ENCODE peak calls at places on chromosomes 13 and 19, in eight cellular contexts. One of them, this sample, is unnamed.

GRCh38 chr19:17281391-17282304 is at the start of gene ANKLE1:
- DNase-seq in activated CD8-positive, alpha-beta memory T cell treated with anti-CD3 and anti-CD28 coated beads for 1 hour: no peak
- DNase-seq in non-pigmented ciliary epithelial cell: no peak
- DNase-seq in NCI-H2107: no peak
- DNase-seq in vagina: no peak
- DNase-seq in foreskin melanocyte: no peak
- DNase-seq in stomach: peak
- DNase-seq in progenitor cell of endocrine pancreas: no peak
- DNase-seq in this sample: peak

GRCh38 chr19:15337202-15337601 is 4.9 kb upstream of the BRD4 start:
- DNase-seq in non-pigmented ciliary epithelial cell: no peak
- DNase-seq in stomach: no peak
- DNase-seq in vagina: no peak
- DNase-seq in activated CD8-positive, alpha-beta memory T cell treated with anti-CD3 and anti-CD28 coated beads for 1 hour: no peak
- DNase-seq in foreskin melanocyte: no peak
- DNase-seq in progenitor cell of endocrine pancreas: no peak
- DNase-seq in NCI-H2107: no peak
- DNase-seq in this sample: no peak

GRCh38 chr13:102597029-102598015 is 536 bp downstream of the TPP2 start:
- DNase-seq in NCI-H2107: no peak
- DNase-seq in non-pigmented ciliary epithelial cell: no peak
- DNase-seq in activated CD8-positive, alpha-beta memory T cell treated with anti-CD3 and anti-CD28 coated beads for 1 hour: no peak
- DNase-seq in foreskin melanocyte: peak
- DNase-seq in vagina: no peak
- DNase-seq in progenitor cell of endocrine pancreas: peak
- DNase-seq in stomach: no peak
- DNase-seq in this sample: peak

GRCh38 chr19:6222884-6223283 is 56.9 kb downstream of the MLLT1 start:
- DNase-seq in activated CD8-positive, alpha-beta memory T cell treated with anti-CD3 and anti-CD28 coated beads for 1 hour: no peak
- DNase-seq in vagina: no peak
- DNase-seq in foreskin melanocyte: no peak
- DNase-seq in non-pigmented ciliary epithelial cell: no peak
- DNase-seq in NCI-H2107: no peak
- DNase-seq in progenitor cell of endocrine pancreas: no peak
- DNase-seq in stomach: no peak
- DNase-seq in this sample: no peak

GRCh38 chr19:50510700-50511068 is 307 bp downstream of the JOSD2 start:
- DNase-seq in vagina: no peak
- DNase-seq in stomach: no peak
- DNase-seq in NCI-H2107: no peak
- DNase-seq in foreskin melanocyte: no peak
- DNase-seq in activated CD8-positive, alpha-beta memory T cell treated with anti-CD3 and anti-CD28 coated beads for 1 hour: no peak
- DNase-seq in non-pigmented ciliary epithelial cell: no peak
- DNase-seq in progenitor cell of endocrine pancreas: no peak
- DNase-seq in this sample: no peak

GRCh38 chr13:50161052-50161451 is 145.8 kb downstream of the KCNRG start:
- DNase-seq in stomach: no peak
- DNase-seq in activated CD8-positive, alpha-beta memory T cell treated with anti-CD3 and anti-CD28 coated beads for 1 hour: no peak
- DNase-seq in NCI-H2107: no peak
- DNase-seq in progenitor cell of endocrine pancreas: no peak
- DNase-seq in non-pigmented ciliary epithelial cell: no peak
- DNase-seq in foreskin melanocyte: no peak
- DNase-seq in vagina: no peak
- DNase-seq in this sample: no peak

GRCh38 chr19:19546751-19547162 is 8.7 kb downstream of the CILP2 start:
- DNase-seq in non-pigmented ciliary epithelial cell: no peak
- DNase-seq in foreskin melanocyte: no peak
- DNase-seq in progenitor cell of endocrine pancreas: no peak
- DNase-seq in NCI-H2107: no peak
- DNase-seq in activated CD8-positive, alpha-beta memory T cell treated with anti-CD3 and anti-CD28 coated beads for 1 hour: no peak
- DNase-seq in vagina: no peak
- DNase-seq in stomach: no peak
- DNase-seq in this sample: no peak

GRCh38 chr13:75666646-75667351 is 30.7 kb downstream of the LMO7 start:
- DNase-seq in progenitor cell of endocrine pancreas: no peak
- DNase-seq in stomach: no peak
- DNase-seq in foreskin melanocyte: no peak
- DNase-seq in NCI-H2107: no peak
- DNase-seq in activated CD8-positive, alpha-beta memory T cell treated with anti-CD3 and anti-CD28 coated beads for 1 hour: no peak
- DNase-seq in non-pigmented ciliary epithelial cell: no peak
- DNase-seq in vagina: no peak
- DNase-seq in this sample: no peak

GRCh38 chr13:47897411-47898050 is 103.5 kb downstream of the SUCLA2 start:
- DNase-seq in non-pigmented ciliary epithelial cell: no peak
- DNase-seq in stomach: no peak
- DNase-seq in foreskin melanocyte: no peak
- DNase-seq in progenitor cell of endocrine pancreas: no peak
- DNase-seq in vagina: no peak
- DNase-seq in NCI-H2107: no peak
- DNase-seq in activated CD8-positive, alpha-beta memory T cell treated with anti-CD3 and anti-CD28 coated beads for 1 hour: no peak
- DNase-seq in this sample: no peak

GRCh38 chr13:41458939-41459753 is 1.8 kb downstream of the RGCC start:
- DNase-seq in activated CD8-positive, alpha-beta memory T cell treated with anti-CD3 and anti-CD28 coated beads for 1 hour: no peak
- DNase-seq in stomach: peak
- DNase-seq in vagina: no peak
- DNase-seq in foreskin melanocyte: peak
- DNase-seq in progenitor cell of endocrine pancreas: no peak
- DNase-seq in NCI-H2107: peak
- DNase-seq in non-pigmented ciliary epithelial cell: no peak
- DNase-seq in this sample: peak

GRCh38 chr19:18123819-18124218 is 26.2 kb downstream of the MAST3 start:
- DNase-seq in vagina: no peak
- DNase-seq in non-pigmented ciliary epithelial cell: no peak
- DNase-seq in NCI-H2107: no peak
- DNase-seq in progenitor cell of endocrine pancreas: no peak
- DNase-seq in stomach: no peak
- DNase-seq in foreskin melanocyte: no peak
- DNase-seq in activated CD8-positive, alpha-beta memory T cell treated with anti-CD3 and anti-CD28 coated beads for 1 hour: no peak
- DNase-seq in this sample: no peak

GRCh38 chr13:105572401-105572800 is 963.1 kb downstream of the EFNB2 start:
- DNase-seq in activated CD8-positive, alpha-beta memory T cell treated with anti-CD3 and anti-CD28 coated beads for 1 hour: no peak
- DNase-seq in progenitor cell of endocrine pancreas: no peak
- DNase-seq in foreskin melanocyte: peak
- DNase-seq in vagina: no peak
- DNase-seq in NCI-H2107: no peak
- DNase-seq in non-pigmented ciliary epithelial cell: no peak
- DNase-seq in stomach: no peak
- DNase-seq in this sample: no peak

GRCh38 chr19:8641908-8642547 is 11.6 kb downstream of the NFILZ start:
- DNase-seq in activated CD8-positive, alpha-beta memory T cell treated with anti-CD3 and anti-CD28 coated beads for 1 hour: no peak
- DNase-seq in foreskin melanocyte: peak
- DNase-seq in non-pigmented ciliary epithelial cell: no peak
- DNase-seq in NCI-H2107: no peak
- DNase-seq in progenitor cell of endocrine pancreas: no peak
- DNase-seq in vagina: no peak
- DNase-seq in stomach: no peak
- DNase-seq in this sample: no peak

GRCh38 chr19:58380037-58380735 is 644 bp downstream of the ZNF837 start:
- DNase-seq in NCI-H2107: no peak
- DNase-seq in foreskin melanocyte: no peak
- DNase-seq in progenitor cell of endocrine pancreas: no peak
- DNase-seq in activated CD8-positive, alpha-beta memory T cell treated with anti-CD3 and anti-CD28 coated beads for 1 hour: no peak
- DNase-seq in stomach: no peak
- DNase-seq in non-pigmented ciliary epithelial cell: no peak
- DNase-seq in vagina: no peak
- DNase-seq in this sample: no peak

GRCh38 chr13:32229443-32229842 is 85.7 kb downstream of the ZAR1L start:
- DNase-seq in activated CD8-positive, alpha-beta memory T cell treated with anti-CD3 and anti-CD28 coated beads for 1 hour: no peak
- DNase-seq in foreskin melanocyte: no peak
- DNase-seq in vagina: no peak
- DNase-seq in NCI-H2107: no peak
- DNase-seq in progenitor cell of endocrine pancreas: no peak
- DNase-seq in stomach: no peak
- DNase-seq in non-pigmented ciliary epithelial cell: no peak
- DNase-seq in this sample: no peak

GRCh38 chr13:93867481-93867880 is 612.0 kb downstream of the DCT start:
- DNase-seq in progenitor cell of endocrine pancreas: no peak
- DNase-seq in foreskin melanocyte: no peak
- DNase-seq in stomach: no peak
- DNase-seq in NCI-H2107: no peak
- DNase-seq in activated CD8-positive, alpha-beta memory T cell treated with anti-CD3 and anti-CD28 coated beads for 1 hour: no peak
- DNase-seq in vagina: no peak
- DNase-seq in non-pigmented ciliary epithelial cell: no peak
- DNase-seq in this sample: no peak